ENCODE peak calls at places on chromosomes 3 and 15, in seven cellular contexts. M is naive B cell; I is ovary; Z is stimulated activated CD4-positive, alpha-beta T cell treated with anti-CD3 and anti-CD28 coated beads, Interleukin-12 subunit alpha, Interleukin-12 subunit beta, amount 100 ng/mL, for 4 hours; Y is M059J; X is naive thymus-derived CD8-positive, alpha-beta T cell; V is skeletal muscle cell. W is an unnamed sample.

GRCh38 chr3:94453864-94454263 is 391.0 kb downstream of the NSUN3 start:
- DNase-seq in X (no peak), I (no peak), V (no peak), Z (no peak), M (no peak), Y (no peak), W (no peak)

GRCh38 chr3:174072675-174073074 is 675.1 kb downstream of the NLGN1 start:
- DNase-seq in Y (no peak), M (no peak), Z (no peak), V (no peak), X (no peak), I (no peak), W (no peak)

GRCh38 chr15:76994971-76995945 is at the start of gene PSTPIP1:
- DNase-seq in I (peak; percentile 49), Z (peak; percentile 64), M (peak; percentile 64), V (no peak), X (peak; percentile 81), Y (no peak), W (peak; percentile 71)

GRCh38 chr3:169085827-169086226 is 577.7 kb downstream of the MECOM start:
- DNase-seq in Y (peak; percentile 95), X (no peak), M (no peak), I (no peak), Z (no peak), V (peak; percentile 85), W (no peak)

GRCh38 chr3:132247211-132247610 is 70.0 kb upstream of the ACP3 start:
- DNase-seq in I (no peak), Z (no peak), X (no peak), V (no peak), Y (no peak), M (no peak), W (no peak)

GRCh38 chr15:98996169-98996568 is 11.4 kb downstream of the PGPEP1L start:
- DNase-seq in X (no peak), I (no peak), M (no peak), Y (no peak), V (no peak), Z (no peak), W (no peak)

GRCh38 chr3:127831723-127832172 is 9.4 kb upstream of the MGLL start:
- DNase-seq in V (no peak), I (no peak), X (no peak), Y (no peak), M (peak; percentile 11), Z (peak; percentile 3), W (peak; percentile 7)

GRCh38 chr15:46442196-46442595 is 807.4 kb downstream of the SQOR start:
- DNase-seq in I (no peak), X (no peak), M (no peak), Z (no peak), V (no peak), Y (peak; percentile 90), W (no peak)

GRCh38 chr3:10173095-10173925 is 8.6 kb downstream of the IRAK2 start:
- DNase-seq in Y (peak; percentile 84), V (no peak), M (no peak), I (no peak), X (no peak), Z (no peak), W (no peak)

GRCh38 chr3:88219138-88219792 is 69.5 kb downstream of the C3orf38 start:
- DNase-seq in V (no peak), Z (no peak), M (peak; percentile 47), Y (peak; percentile 16), I (no peak), X (peak; percentile 3), W (no peak)